ENCODE peak calls at places on chromosomes 4 and X, in seven cellular contexts. T, G, J, N, K, I and F are unnamed samples. For H3K79me2, the result is how much of the 10 kb centered on the place peaks cover.

GRCh38 chrX:40402771-40403533 is 177.8 kb upstream of the ATP6AP2 start:
- DNase-seq in G (peak), K (peak), J (no peak), T (no peak), N (peak), I (no peak), F (peak)

GRCh38 chrX:135185795-135186443 is 14.7 kb upstream of the CT55 start:
- DNase-seq in J (peak), T (peak), K (peak), G (peak), I (peak), N (peak), F (peak)

GRCh38 chr4:7781361-7781760 is 158.3 kb downstream of the AFAP1 start:
- DNase-seq in K (no peak), T (no peak), J (no peak), I (no peak), G (no peak), N (peak), F (peak)

GRCh38 chr4:147815741-147816140 is 83.9 kb downstream of the ARHGAP10 start:
- DNase-seq in J (no peak), G (no peak), T (no peak), I (no peak), N (no peak), K (no peak), F (no peak)

GRCh38 chrX:18272222-18272621 is 51.5 kb upstream of the BEND2 start:
- DNase-seq in K (no peak), I (no peak), J (no peak), N (peak), G (no peak), T (no peak), F (no peak)

GRCh38 chr4:119525771-119526712 is 102.6 kb downstream of the PDE5A start:
- DNase-seq in N (no peak), K (no peak), I (no peak), T (no peak), G (peak), J (no peak), F (peak)

GRCh38 chrX:41449615-41450014 is 2.5 kb downstream of the NYX start:
- DNase-seq in J (no peak), N (no peak), I (no peak), T (no peak), K (peak), G (peak), F (peak)

GRCh38 chrX:51860679-51861078 is 32.7 kb upstream of the MAGED1 start:
- DNase-seq in G (peak), I (no peak), N (peak), K (peak), J (peak), T (no peak), F (peak)

GRCh38 chr4:12319765-12320164 is 891.1 kb upstream of the HS3ST1 start:
- DNase-seq in I (no peak), T (no peak), K (no peak), N (no peak), G (no peak), J (no peak), F (peak)

GRCh38 chrX:53190363-53190960 is 34.5 kb downstream of the KDM5C start:
- DNase-seq in T (no peak), I (no peak), N (peak), J (peak), G (no peak), K (no peak), F (no peak)

GRCh38 chr4:36332782-36333131 is 51.3 kb downstream of the DTHD1 start:
- DNase-seq in I (no peak), N (no peak), K (no peak), T (no peak), G (no peak), J (no peak), F (no peak)

GRCh38 chrX:10900585-10901289 is 210.4 kb upstream of the HCCS start:
- DNase-seq in N (no peak), I (no peak), G (peak), J (no peak), K (peak), T (no peak), F (peak)

GRCh38 chrX:12975999-12976558 is 1.2 kb downstream of the TMSB4X start:
- DNase-seq in T (peak), I (no peak), G (peak), K (no peak), N (peak), J (peak), F (peak)

GRCh38 chr4:81625422-81626417 is 154.0 kb upstream of the RASGEF1B start:
- DNase-seq in N (no peak), K (no peak), T (no peak), J (no peak), I (no peak), G (no peak), F (no peak)

GRCh38 chr4:5037553-5038551 is 13.4 kb upstream of the STK32B start:
- DNase-seq in G (peak), K (peak), N (no peak), I (no peak), T (peak), J (no peak), F (peak)

GRCh38 chr4:119493419-119493818 is 135.2 kb downstream of the PDE5A start:
- DNase-seq in T (no peak), N (no peak), I (no peak), G (peak), J (no peak), K (peak), F (no peak)

GRCh38 chr4:179981161-179981560 is 2262.0 kb upstream of the TENM3 start:
- DNase-seq in N (no peak), K (no peak), J (no peak), T (no peak), G (no peak), I (no peak), F (no peak)

GRCh38 chrX:102985182-102985581 is 48.1 kb downstream of the RAB40AL start:
- DNase-seq in J (no peak), K (peak), N (no peak), T (no peak), G (peak), I (no peak), F (no peak)

GRCh38 chr4:2280531-2281300 is 18.8 kb upstream of the MXD4 start:
- DNase-seq in T (no peak), K (no peak), J (no peak), N (no peak), G (no peak), I (no peak), F (no peak)

GRCh38 chrX:48278958-48279357 is 23.8 kb downstream of the SSX1 start:
- DNase-seq in N (peak), I (no peak), G (peak), K (no peak), T (no peak), J (peak), F (no peak)

GRCh38 chr4:164937576-164938270 is 39.7 kb downstream of the TRIM61 start:
- DNase-seq in G (no peak), I (no peak), N (no peak), J (peak), T (no peak), K (no peak), F (no peak)

GRCh38 chr4:170057851-170058250 is 31.7 kb upstream of the MFAP3L start:
- DNase-seq in N (no peak), K (no peak), T (no peak), G (no peak), I (no peak), J (no peak), F (no peak)

GRCh38 chrX:130047416-130047815 is 62.9 kb downstream of the ELF4 start:
- DNase-seq in G (no peak), T (no peak), J (peak), N (no peak), I (no peak), K (no peak), F (no peak)

GRCh38 chrX:49958727-49959126 is 36.3 kb downstream of the CLCN5 start:
- DNase-seq in T (no peak), I (no peak), J (no peak), K (no peak), G (no peak), N (no peak), F (no peak)

GRCh38 chr4:133775881-133776280 is 425.7 kb downstream of the PABPC4L start:
- DNase-seq in G (peak), K (peak), T (no peak), I (no peak), J (no peak), N (no peak), F (peak)

GRCh38 chr4:103853627-103854026 is 133.8 kb upstream of the TACR3 start:
- DNase-seq in J (no peak), K (no peak), T (no peak), G (peak), N (no peak), I (no peak), F (no peak)

GRCh38 chr4:1416948-1417260 is 10.7 kb upstream of the NKX1-1 start:
- DNase-seq in G (no peak), J (no peak), N (no peak), T (no peak), I (no peak), K (no peak), F (no peak)

GRCh38 chrX:39907964-39908616 is 189.7 kb downstream of the BCOR start:
- DNase-seq in K (peak), J (no peak), T (no peak), G (peak), I (no peak), N (no peak), F (peak)

GRCh38 chr4:6840062-6840976 is 57.8 kb downstream of the KIAA0232 start:
- DNase-seq in T (peak), N (peak), J (no peak), I (no peak), G (no peak), K (no peak), F (peak)

DNA sequence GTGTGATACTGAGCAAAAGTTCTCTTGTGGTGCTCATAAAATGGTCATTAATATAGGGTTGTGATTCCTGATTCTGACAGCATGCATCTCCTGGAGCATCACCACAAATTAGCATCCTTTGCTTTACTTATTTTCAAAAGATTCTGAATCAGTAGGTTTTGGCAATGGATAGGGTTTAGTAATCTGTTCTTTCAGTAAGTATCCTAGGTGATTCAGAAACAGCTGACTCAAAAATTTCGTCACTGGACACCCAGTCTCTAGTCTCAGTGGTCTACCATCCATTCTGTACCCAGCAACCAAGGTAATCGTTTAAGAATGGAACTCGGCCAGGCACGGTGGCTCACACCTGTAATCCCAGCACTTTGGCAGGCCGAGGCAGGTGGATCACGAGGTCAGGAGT is 4.1 kb downstream of the CBLL2 start:
- DNase-seq in J (no peak), I (no peak), G (peak), N (no peak), T (no peak), K (peak), F (peak)
- H3K79me2 ChIP-seq in J (under half), I (under half), G (under half), N (under half), T (under half), K (under half), F (under half)

GRCh38 chr4:173519130-173520101 is 10.6 kb downstream of the HAND2 start:
- DNase-seq in T (no peak), J (peak), K (no peak), I (no peak), N (no peak), G (no peak), F (no peak)
- TF ChIP-seq EZH2 in T (no peak), J (peak), K (peak), I (peak), N (no peak), G (no peak), F (peak)

GRCh38 chr4:83247415-83248357 is 36.9 kb downstream of the COQ2 start:
- DNase-seq in K (no peak), G (no peak), J (no peak), N (no peak), I (no peak), T (no peak), F (no peak)
- TF ChIP-seq CTCF in K (no peak), G (no peak), J (no peak), N (no peak), I (no peak), T (no peak), F (no peak)

GRCh38 chrX:68833855-68834331 is 5.1 kb downstream of the EFNB1 start:
- DNase-seq in N (no peak), K (peak), G (peak), T (peak), I (no peak), J (no peak), F (no peak)

GRCh38 chrX:68832516-68833447 is 4.0 kb downstream of the EFNB1 start:
- DNase-seq in N (no peak), J (peak), K (no peak), G (no peak), T (no peak), I (no peak), F (no peak)

GRCh38 chrX:68834371-68835103 is 5.7 kb downstream of the EFNB1 start:
- DNase-seq in T (no peak), N (no peak), I (no peak), G (no peak), K (no peak), J (no peak), F (no peak)

GRCh38 chrX:68832101-68832416 is 3.2 kb downstream of the EFNB1 start:
- DNase-seq in N (no peak), J (peak), T (peak), G (peak), K (peak), I (no peak), F (peak)

GRCh38 chrX:68833448-68833805 is 4.6 kb downstream of the EFNB1 start:
- DNase-seq in G (no peak), K (no peak), N (no peak), I (no peak), T (no peak), J (no peak), F (no peak)
- H3K79me2 ChIP-seq in G (half or more), K (half or more), N (under half), I (under half), T (half or more), J (under half), F (half or more)

GRCh38 chr4:13548059-13548983 is 4.0 kb upstream of the NKX3-2 start:
- DNase-seq in J (peak), K (no peak), G (peak), I (no peak), T (no peak), N (no peak), F (no peak)
- TF ChIP-seq EZH2 in J (peak), K (no peak), G (no peak), I (no peak), T (no peak), N (no peak), F (no peak)

GRCh38 chrX:118536687-118537461 is 41.3 kb downstream of the DOCK11 start:
- DNase-seq in T (peak), I (no peak), K (no peak), N (peak), J (peak), G (peak), F (peak)
- TF ChIP-seq CTCF in T (peak), I (peak), K (peak), N (peak), J (peak), G (peak), F (peak)

DNA sequence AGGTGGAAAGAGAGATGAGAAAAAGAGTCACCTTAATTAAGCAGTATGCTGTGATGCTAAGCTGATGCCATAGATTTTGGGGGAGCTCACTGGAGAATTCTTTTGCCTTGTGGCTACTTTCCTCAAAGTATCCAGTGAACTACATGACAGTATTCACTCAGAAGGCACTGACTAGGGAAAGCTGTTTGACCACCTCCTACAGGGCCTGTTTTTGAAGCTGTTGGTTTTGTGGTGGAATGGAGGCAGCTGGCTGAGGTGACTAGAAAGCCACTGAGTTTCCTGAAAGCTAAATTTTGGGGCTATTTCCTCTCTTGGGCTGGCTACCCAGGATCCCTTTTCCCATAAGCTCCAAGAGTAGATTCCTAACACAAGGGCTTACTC is 124.8 kb upstream of the EOLA2 start:
- DNase-seq in I (no peak), K (no peak), G (no peak), T (peak), J (no peak), N (no peak), F (no peak)
- H3K79me2 ChIP-seq in I (under half), K (under half), G (under half), T (under half), J (under half), N (under half), F (under half)